ENCODE peak calls at places on chromosomes 4 and X, in four cellular contexts. I is heart right ventricle; H is CD8-positive, alpha-beta T cell; C is left ventricle myocardium inferior. F is an unnamed sample. For H3K27me3, the result is how much of the 10 kb centered on the place peaks cover.

GRCh38 chr4:26022346-26022891 is 108.4 kb downstream of the SMIM20 start:
- DNase-seq in I (no peak), H (no peak), C (no peak), F (no peak)

GRCh38 chr4:144449623-144450022 is 196.3 kb upstream of the HHIP start:
- DNase-seq in I (peak), H (no peak), C (peak), F (no peak)

GRCh38 chr4:84691170-84691691 is 108.3 kb downstream of the CDS1 start:
- DNase-seq in I (no peak), H (no peak), C (no peak), F (no peak)

GRCh38 chr4:127575888-127576287 is 56.9 kb upstream of the INTU start:
- DNase-seq in I (no peak), H (no peak), C (no peak), F (no peak)

GRCh38 chrX:63250253-63250868 is 100.8 kb downstream of the SPIN4 start:
- DNase-seq in I (peak), H (no peak), C (no peak), F (no peak)

GRCh38 chrX:37659047-37659446 is 26.5 kb upstream of the XK start:
- DNase-seq in I (no peak), H (no peak), C (no peak), F (no peak)

GRCh38 chr4:47939456-47939855 is 25.1 kb upstream of the NFXL1 start:
- DNase-seq in I (no peak), H (no peak), C (no peak), F (no peak)

GRCh38 chr4:173257732-173258717 is 76.1 kb downstream of the HMGB2 start:
- DNase-seq in I (peak), H (peak), C (peak), F (peak)

GRCh38 chr4:119638359-119638758 is 9.8 kb upstream of the PDE5A start:
- DNase-seq in I (no peak), H (no peak), C (no peak), F (no peak)

GRCh38 chr4:20254517-20255250 is 3.0 kb downstream of the SLIT2 start:
- DNase-seq in I (peak), H (no peak), C (peak), F (no peak)
- H3K27me3 ChIP-seq in I (under half), H (under half), C (half or more), F (under half)

DNA sequence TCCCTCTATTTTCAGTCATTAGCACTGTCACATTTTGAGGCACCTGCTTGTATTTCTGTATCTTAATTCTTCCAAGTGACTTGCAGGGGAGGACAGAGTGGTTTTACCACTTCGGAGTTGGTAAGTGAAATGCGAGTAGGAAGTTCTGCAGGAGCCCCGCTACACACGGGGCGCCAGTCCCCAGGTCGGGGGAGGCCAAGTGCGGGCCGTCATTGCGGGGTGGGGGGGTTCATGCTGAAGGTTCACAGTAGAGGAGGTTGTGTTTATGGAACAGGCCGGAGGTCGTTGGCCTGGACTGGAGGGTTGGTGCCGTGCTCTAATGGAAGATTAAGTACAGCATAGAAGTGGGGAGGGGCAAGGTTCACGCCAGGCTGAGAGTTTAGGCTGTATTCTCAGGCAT is 44.0 kb downstream of the LRP2BP start:
- DNase-seq in I (no peak), H (no peak), C (no peak), F (no peak)
- H3K27ac ChIP-seq in I (no peak), H (no peak), C (no peak), F (no peak)

GRCh38 chr4:124961138-124961750 is 248.7 kb upstream of the ANKRD50 start:
- DNase-seq in I (no peak), H (no peak), C (no peak), F (no peak)
- H3K4me3 ChIP-seq in I (no peak), H (no peak), C (no peak), F (no peak)

GRCh38 chrX:150362599-150363481 is at the start of gene MAMLD1:
- DNase-seq in I (peak), H (peak), C (peak), F (no peak)
- H3K27me3 ChIP-seq in I (under half), H (under half), C (under half), F (under half)

DNA sequence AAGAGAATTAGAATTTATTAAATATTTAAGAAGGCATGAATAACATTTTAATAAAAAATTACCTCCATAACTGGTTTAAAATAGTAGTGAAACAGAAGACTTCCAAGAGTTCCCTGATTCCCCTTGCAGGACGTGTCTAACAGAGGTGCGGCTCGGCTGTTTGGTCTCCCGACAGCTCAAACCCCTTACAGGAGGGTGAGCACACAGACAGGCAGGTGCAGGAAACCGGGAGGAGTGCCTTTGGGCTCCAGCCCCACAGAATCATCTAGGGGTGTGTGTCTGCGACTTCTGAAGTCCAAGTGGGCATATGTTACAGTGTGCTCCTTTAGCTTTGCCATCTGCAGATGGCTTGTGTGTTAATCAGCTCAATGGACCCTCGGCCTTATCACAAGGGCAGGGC is 88.1 kb upstream of the CCSER1 start:
- DNase-seq in I (no peak), H (no peak), C (no peak), F (no peak)
- H3K27ac ChIP-seq in I (no peak), H (no peak), C (no peak), F (no peak)

DNA sequence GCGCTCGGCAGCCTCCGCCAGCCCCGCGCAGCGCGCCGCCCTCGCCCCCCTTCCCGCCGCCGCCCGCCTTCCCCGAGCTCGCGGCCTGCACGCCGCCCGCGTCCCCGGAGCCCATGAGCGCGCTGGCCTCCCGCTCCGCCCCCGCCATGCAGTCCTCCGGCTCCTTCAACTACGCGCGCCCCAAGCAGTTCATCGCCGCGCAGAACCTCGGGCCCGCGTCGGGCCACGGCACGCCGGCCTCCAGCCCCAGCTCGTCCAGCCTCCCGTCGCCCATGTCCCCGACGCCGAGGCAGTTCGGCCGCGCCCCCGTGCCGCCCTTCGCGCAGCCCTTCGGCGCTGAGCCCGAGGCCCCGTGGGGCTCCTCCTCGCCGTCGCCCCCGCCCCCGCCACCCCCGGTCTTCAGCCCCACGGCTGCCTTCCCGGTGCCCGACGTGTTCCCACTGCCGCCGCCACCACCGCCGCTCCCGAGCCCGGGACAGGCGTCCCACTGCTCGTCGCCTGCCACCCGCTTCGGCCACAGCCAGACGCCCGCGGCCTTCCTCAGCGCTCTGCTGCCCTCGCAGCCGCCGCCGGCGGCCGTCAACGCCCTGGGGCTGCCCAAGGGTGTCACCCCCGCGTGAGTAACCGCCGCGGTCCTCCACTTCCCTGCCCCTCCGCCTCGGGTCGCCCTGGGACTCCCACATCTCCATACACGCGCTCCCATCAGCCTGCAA is 132.1 kb downstream of the CBR4 start:
- DNase-seq in I (peak), H (no peak), C (peak), F (no peak)
- H3K4me3 ChIP-seq in I (peak), H (no peak), C (peak), F (no peak)

GRCh38 chr4:3645711-3646221 is 113.5 kb upstream of the LRPAP1 start:
- DNase-seq in I (no peak), H (no peak), C (no peak), F (no peak)
- H3K27me3 ChIP-seq in I (half or more), H (under half), C (half or more), F (under half)

DNA sequence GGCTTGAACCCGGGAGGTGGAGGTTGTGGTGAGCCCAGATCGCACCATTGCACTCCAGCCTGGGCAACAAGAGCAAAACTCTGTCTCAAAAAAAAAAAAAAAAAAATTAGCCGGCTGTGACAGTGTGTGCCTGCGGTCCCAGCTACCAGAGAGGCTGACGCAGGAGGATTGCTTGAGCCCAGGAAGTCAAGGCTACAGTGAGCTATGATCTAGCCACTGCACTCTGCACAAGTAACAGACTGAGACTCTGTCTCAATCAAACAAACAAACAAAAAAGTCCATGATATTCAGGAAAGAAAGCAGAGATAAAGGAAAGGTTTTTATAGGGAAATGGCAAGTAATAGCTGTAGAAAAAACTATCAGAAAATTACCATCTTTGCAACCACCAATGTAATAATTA is 2.1 kb upstream of the LAGE3 start:
- DNase-seq in I (no peak), H (no peak), C (no peak), F (no peak)
- H3K27ac ChIP-seq in I (no peak), H (no peak), C (no peak), F (no peak)

DNA sequence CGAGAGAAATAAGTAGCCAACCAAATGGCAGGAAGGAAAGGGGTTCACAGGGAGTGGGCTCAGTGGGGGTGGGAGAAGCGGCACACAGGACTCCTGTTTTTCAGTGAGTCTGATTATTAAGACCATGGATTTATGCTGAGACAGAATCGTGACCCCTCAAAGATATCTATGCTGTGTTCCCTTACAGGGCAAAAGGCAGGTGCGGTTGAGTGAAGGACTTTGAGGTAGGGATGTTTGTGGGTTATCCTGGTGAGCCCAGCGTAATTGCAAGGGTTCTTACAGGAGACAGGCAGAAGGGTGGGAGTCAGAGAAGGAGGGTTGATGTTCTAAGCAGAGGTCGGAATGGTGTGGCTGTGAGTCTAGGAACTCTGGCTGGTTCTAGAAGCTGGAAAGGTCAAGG is 73.0 kb downstream of the EVC start:
- DNase-seq in I (no peak), H (peak), C (no peak), F (no peak)
- H3K4me3 ChIP-seq in I (no peak), H (no peak), C (no peak), F (no peak)